ENCODE peak calls at places on chromosomes 7 and 10, in six cellular contexts. One of them, this sample, is unnamed.

GRCh38 chr10:100348389-100348927 is 1.4 kb downstream of the SCD start:
- DNase-seq in RWPE2: no peak
- DNase-seq in HCEC 1CT: no peak
- DNase-seq in AG08396: no peak
- DNase-seq in fibroblast of the conjunctiva: no peak
- DNase-seq in naive thymus-derived CD4-positive, alpha-beta T cell: no peak
- DNase-seq in this sample: no peak

GRCh38 chr10:117955171-117955570 is 91.6 kb downstream of the RAB11FIP2 start:
- DNase-seq in HCEC 1CT: no peak
- DNase-seq in naive thymus-derived CD4-positive, alpha-beta T cell: no peak
- DNase-seq in AG08396: no peak
- DNase-seq in RWPE2: no peak
- DNase-seq in fibroblast of the conjunctiva: no peak
- DNase-seq in this sample: no peak

GRCh38 chr7:959271-959670 is 4.8 kb upstream of the ADAP1 start:
- DNase-seq in fibroblast of the conjunctiva: no peak
- DNase-seq in HCEC 1CT: no peak
- DNase-seq in AG08396: no peak
- DNase-seq in RWPE2: peak; percentile 52
- DNase-seq in naive thymus-derived CD4-positive, alpha-beta T cell: no peak
- DNase-seq in this sample: no peak

GRCh38 chr10:15346440-15347141 is 24.5 kb downstream of the FAM171A1 start:
- DNase-seq in RWPE2: no peak
- DNase-seq in HCEC 1CT: no peak
- DNase-seq in AG08396: no peak
- DNase-seq in naive thymus-derived CD4-positive, alpha-beta T cell: no peak
- DNase-seq in fibroblast of the conjunctiva: no peak
- DNase-seq in this sample: no peak

GRCh38 chr10:44966816-44967509 is 7.4 kb downstream of the RASSF4 start:
- DNase-seq in naive thymus-derived CD4-positive, alpha-beta T cell: no peak
- DNase-seq in RWPE2: no peak
- DNase-seq in HCEC 1CT: no peak
- DNase-seq in fibroblast of the conjunctiva: no peak
- DNase-seq in AG08396: no peak
- DNase-seq in this sample: no peak

GRCh38 chr10:43076876-43077420 is at the start of gene RET:
- DNase-seq in HCEC 1CT: no peak
- DNase-seq in fibroblast of the conjunctiva: no peak
- DNase-seq in naive thymus-derived CD4-positive, alpha-beta T cell: no peak
- DNase-seq in AG08396: peak; percentile 58
- DNase-seq in RWPE2: no peak
- DNase-seq in this sample: no peak

GRCh38 chr7:139452948-139453672 is 30.4 kb downstream of the KLRG2 start:
- DNase-seq in AG08396: peak; percentile 76
- DNase-seq in HCEC 1CT: peak; percentile 31
- DNase-seq in fibroblast of the conjunctiva: no peak
- DNase-seq in RWPE2: no peak
- DNase-seq in naive thymus-derived CD4-positive, alpha-beta T cell: no peak
- DNase-seq in this sample: no peak

GRCh38 chr10:124719213-124719851 is 24.8 kb downstream of the FAM53B start:
- DNase-seq in AG08396: peak; percentile 70
- DNase-seq in naive thymus-derived CD4-positive, alpha-beta T cell: peak; percentile 85
- DNase-seq in HCEC 1CT: peak; percentile 57
- DNase-seq in fibroblast of the conjunctiva: no peak
- DNase-seq in RWPE2: no peak
- DNase-seq in this sample: no peak

GRCh38 chr10:33808475-33808874 is 474.0 kb upstream of the NRP1 start:
- DNase-seq in fibroblast of the conjunctiva: no peak
- DNase-seq in RWPE2: no peak
- DNase-seq in HCEC 1CT: no peak
- DNase-seq in naive thymus-derived CD4-positive, alpha-beta T cell: no peak
- DNase-seq in AG08396: no peak
- DNase-seq in this sample: no peak

GRCh38 chr10:6522230-6522629 is 57.8 kb downstream of the PRKCQ start:
- DNase-seq in AG08396: no peak
- DNase-seq in HCEC 1CT: no peak
- DNase-seq in fibroblast of the conjunctiva: no peak
- DNase-seq in RWPE2: no peak
- DNase-seq in naive thymus-derived CD4-positive, alpha-beta T cell: no peak
- DNase-seq in this sample: no peak

GRCh38 chr7:44782460-44782859 is 14.0 kb upstream of the PPIA start:
- DNase-seq in AG08396: no peak
- DNase-seq in naive thymus-derived CD4-positive, alpha-beta T cell: no peak
- DNase-seq in HCEC 1CT: no peak
- DNase-seq in RWPE2: no peak
- DNase-seq in fibroblast of the conjunctiva: no peak
- DNase-seq in this sample: no peak

GRCh38 chr7:136523581-136523980 is 344.9 kb upstream of the CHRM2 start:
- DNase-seq in HCEC 1CT: peak; percentile 61
- DNase-seq in naive thymus-derived CD4-positive, alpha-beta T cell: no peak
- DNase-seq in RWPE2: no peak
- DNase-seq in AG08396: peak; percentile 4
- DNase-seq in fibroblast of the conjunctiva: no peak
- DNase-seq in this sample: peak; percentile 17

GRCh38 chr7:46229409-46229808 is 308.3 kb upstream of the IGFBP3 start:
- DNase-seq in RWPE2: no peak
- DNase-seq in AG08396: peak; percentile 65
- DNase-seq in HCEC 1CT: peak; percentile 87
- DNase-seq in naive thymus-derived CD4-positive, alpha-beta T cell: no peak
- DNase-seq in fibroblast of the conjunctiva: peak; percentile 47
- DNase-seq in this sample: peak; percentile 79

GRCh38 chr10:6300106-6300783 is 97.5 kb downstream of the PFKFB3 start:
- DNase-seq in AG08396: peak; percentile 46
- DNase-seq in RWPE2: no peak
- DNase-seq in naive thymus-derived CD4-positive, alpha-beta T cell: peak; percentile 63
- DNase-seq in HCEC 1CT: no peak
- DNase-seq in fibroblast of the conjunctiva: peak; percentile 12
- DNase-seq in this sample: peak; percentile 38

GRCh38 chr7:876972-877311 is 588 bp downstream of the GET4 start:
- DNase-seq in naive thymus-derived CD4-positive, alpha-beta T cell: no peak
- DNase-seq in AG08396: no peak
- DNase-seq in RWPE2: peak; percentile 69
- DNase-seq in fibroblast of the conjunctiva: no peak
- DNase-seq in HCEC 1CT: no peak
- DNase-seq in this sample: no peak

GRCh38 chr10:95963202-95963991 is 55.6 kb downstream of the CC2D2B start:
- DNase-seq in RWPE2: no peak
- DNase-seq in HCEC 1CT: no peak
- DNase-seq in fibroblast of the conjunctiva: no peak
- DNase-seq in naive thymus-derived CD4-positive, alpha-beta T cell: peak; percentile 34
- DNase-seq in AG08396: no peak
- DNase-seq in this sample: no peak

GRCh38 chr10:112184379-112184778 is 814 bp upstream of the GPAM start:
- DNase-seq in RWPE2: no peak
- DNase-seq in AG08396: no peak
- DNase-seq in naive thymus-derived CD4-positive, alpha-beta T cell: no peak
- DNase-seq in HCEC 1CT: no peak
- DNase-seq in fibroblast of the conjunctiva: no peak
- DNase-seq in this sample: no peak

GRCh38 chr10:93999401-93999851 is 5.7 kb downstream of the PLCE1 start:
- DNase-seq in HCEC 1CT: peak; percentile 6
- DNase-seq in AG08396: peak; percentile 68
- DNase-seq in naive thymus-derived CD4-positive, alpha-beta T cell: no peak
- DNase-seq in fibroblast of the conjunctiva: peak; percentile 17
- DNase-seq in RWPE2: no peak
- DNase-seq in this sample: peak; percentile 68

GRCh38 chr10:20596065-20596760 is 300.9 kb downstream of the NEBL start:
- DNase-seq in HCEC 1CT: no peak
- DNase-seq in fibroblast of the conjunctiva: peak; percentile 18
- DNase-seq in AG08396: no peak
- DNase-seq in naive thymus-derived CD4-positive, alpha-beta T cell: no peak
- DNase-seq in RWPE2: no peak
- DNase-seq in this sample: no peak

GRCh38 chr7:113263749-113264148 is 145.4 kb upstream of the SMIM30 start:
- DNase-seq in fibroblast of the conjunctiva: no peak
- DNase-seq in naive thymus-derived CD4-positive, alpha-beta T cell: no peak
- DNase-seq in AG08396: no peak
- DNase-seq in RWPE2: no peak
- DNase-seq in HCEC 1CT: no peak
- DNase-seq in this sample: no peak

GRCh38 chr10:49569031-49569765 is 30.3 kb upstream of the ERCC6 start:
- DNase-seq in fibroblast of the conjunctiva: peak; percentile 28
- DNase-seq in HCEC 1CT: peak; percentile 74
- DNase-seq in naive thymus-derived CD4-positive, alpha-beta T cell: no peak
- DNase-seq in RWPE2: no peak
- DNase-seq in AG08396: no peak
- DNase-seq in this sample: no peak

This sample was measured in GM04504.